ENCODE peak calls at places on chromosomes 16 and 17, in five cellular contexts. Z is activated CD4-positive, alpha-beta T cell treated with anti-CD3 and anti-CD28 coated beads, Interleukin-2, amount 50 U/mL, for 1 hour; O is fibroblast of gingiva; G is breast epithelium; U is NCI-H748 treated with DMSO at 0.1 percent for 48 hours. S is an unnamed sample.

GRCh38 chr16:69106491-69107291 is 1.2 kb downstream of the HAS3 start:
- DNase-seq in Z (no peak), O (no peak), G (no peak), U (no peak), S (no peak)

GRCh38 chr17:1601571-1601970 is 27.1 kb downstream of the SLC43A2 start:
- DNase-seq in Z (no peak), O (no peak), G (no peak), U (no peak), S (no peak)

GRCh38 chr17:45091778-45092425 is 30.8 kb downstream of the NMT1 start:
- DNase-seq in Z (no peak), O (peak), G (no peak), U (no peak), S (no peak)

GRCh38 chr16:50442221-50442620 is 73.4 kb upstream of the BRD7 start:
- DNase-seq in Z (no peak), O (no peak), G (peak), U (no peak), S (no peak)

GRCh38 chr16:27230562-27230991 is 27.3 kb downstream of the KDM8 start:
- DNase-seq in Z (peak), O (no peak), G (no peak), U (no peak), S (no peak)

GRCh38 chr17:61414141-61414935 is 14.7 kb downstream of the TBX2 start:
- DNase-seq in Z (no peak), O (no peak), G (peak), U (no peak), S (no peak)

GRCh38 chr16:66001432-66001831 is 365.1 kb upstream of the CDH5 start:
- DNase-seq in Z (no peak), O (no peak), G (no peak), U (no peak), S (no peak)

GRCh38 chr16:7513429-7513828 is 180.8 kb downstream of the RBFOX1 start:
- DNase-seq in Z (no peak), O (no peak), G (no peak), U (no peak), S (no peak)

GRCh38 chr17:43839670-43840101 is 6.7 kb upstream of the MPP3 start:
- DNase-seq in Z (no peak), O (no peak), G (no peak), U (peak), S (peak)

GRCh38 chr17:70181866-70182265 is 12.5 kb downstream of the KCNJ2 start:
- DNase-seq in Z (no peak), O (no peak), G (no peak), U (no peak), S (no peak)

GRCh38 chr17:76384987-76385891 is 830 bp downstream of the SPHK1 start:
- DNase-seq in Z (peak), O (peak), G (no peak), U (no peak), S (no peak)

GRCh38 chr17:58691701-58692238 is at the start of gene TEX14:
- DNase-seq in Z (no peak), O (no peak), G (no peak), U (no peak), S (no peak)

GRCh38 chr16:58222532-58223316 is 24.8 kb upstream of the CSNK2A2 start:
- DNase-seq in Z (no peak), O (no peak), G (no peak), U (no peak), S (no peak)